ENCODE peak calls at places on chromosomes 7 and 10, in five cellular contexts. K is naive thymus-derived CD4-positive, alpha-beta T cell; P is A549; Y is heart left ventricle; J is AG04450. Q is an unnamed sample.

GRCh38 chr7:74306737-74307469 is 17.7 kb downstream of the CLIP2 start:
- DNase-seq in J (no peak), P (no peak), Y (peak), K (no peak), Q (no peak)

GRCh38 chr7:88480901-88481300 is 174.2 kb upstream of the STEAP4 start:
- DNase-seq in Y (no peak), P (no peak), K (no peak), J (no peak), Q (peak)

GRCh38 chr10:125742465-125742864 is 23.0 kb downstream of the EDRF1 start:
- DNase-seq in K (no peak), J (no peak), Y (no peak), P (no peak), Q (no peak)

GRCh38 chr10:34808789-34809745 is 6.0 kb downstream of the PARD3 start:
- DNase-seq in J (no peak), Y (no peak), K (no peak), P (no peak), Q (no peak)

GRCh38 chr7:140348161-140348849 is 50.0 kb downstream of the SLC37A3 start:
- DNase-seq in P (no peak), K (no peak), Y (no peak), J (peak), Q (no peak)

GRCh38 chr7:80581472-80581871 is 57.0 kb upstream of the CD36 start:
- DNase-seq in Y (peak), P (no peak), J (no peak), K (no peak), Q (peak)

GRCh38 chr10:77919713-77920108 is 6.8 kb downstream of the DLG5 start:
- DNase-seq in P (peak), J (peak), K (no peak), Y (no peak), Q (no peak)

GRCh38 chr7:63113713-63114285 is 884.9 kb upstream of the ZNF722 start:
- DNase-seq in P (no peak), J (no peak), K (no peak), Y (no peak), Q (no peak)

GRCh38 chr10:28661035-28661434 is 16.3 kb upstream of the BAMBI start:
- DNase-seq in Y (no peak), P (no peak), J (peak), K (no peak), Q (no peak)

GRCh38 chr7:2016761-2017482 is 215.8 kb downstream of the MAD1L1 start:
- DNase-seq in J (no peak), Y (no peak), K (no peak), P (no peak), Q (no peak)

GRCh38 chr10:46284286-46285229 is 2.2 kb upstream of the ANTXRL start:
- DNase-seq in J (no peak), Y (peak), K (peak), P (peak), Q (no peak)

GRCh38 chr7:2729893-2730716 is 42.1 kb downstream of the AMZ1 start:
- DNase-seq in Y (peak), K (no peak), J (no peak), P (no peak), Q (no peak)

GRCh38 chr7:105756402-105756801 is 120.0 kb downstream of the ATXN7L1 start:
- DNase-seq in J (no peak), K (no peak), P (no peak), Y (no peak), Q (no peak)

GRCh38 chr10:5614081-5614721 is 52.2 kb downstream of the ASB13 start:
- DNase-seq in K (no peak), Y (no peak), P (no peak), J (no peak), Q (no peak)

DNA sequence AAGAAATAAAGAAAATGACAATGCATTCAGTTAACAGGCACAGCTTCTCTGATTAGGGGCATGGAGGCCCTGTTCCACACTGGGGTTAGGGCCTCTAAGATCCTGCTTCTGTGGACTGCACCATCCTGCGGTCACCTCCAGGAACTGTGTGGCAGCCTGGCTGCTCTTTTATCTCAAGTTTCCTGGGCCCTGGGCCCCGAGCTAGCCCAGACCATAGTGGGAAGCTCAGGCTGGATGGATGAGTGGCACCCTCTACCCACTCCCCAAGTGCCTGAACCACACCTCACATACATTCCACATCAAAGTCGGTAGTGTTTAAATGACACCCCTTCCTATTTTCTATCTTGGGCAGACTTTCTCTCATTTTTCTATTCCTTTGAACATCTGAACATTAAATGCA is 461.5 kb upstream of the MKI67 start:
- DNase-seq in Y (no peak), J (no peak), P (no peak), K (no peak), Q (no peak)
- H3K4me3 ChIP-seq in Y (no peak), J (no peak), P (no peak), K (no peak), Q (no peak)

DNA sequence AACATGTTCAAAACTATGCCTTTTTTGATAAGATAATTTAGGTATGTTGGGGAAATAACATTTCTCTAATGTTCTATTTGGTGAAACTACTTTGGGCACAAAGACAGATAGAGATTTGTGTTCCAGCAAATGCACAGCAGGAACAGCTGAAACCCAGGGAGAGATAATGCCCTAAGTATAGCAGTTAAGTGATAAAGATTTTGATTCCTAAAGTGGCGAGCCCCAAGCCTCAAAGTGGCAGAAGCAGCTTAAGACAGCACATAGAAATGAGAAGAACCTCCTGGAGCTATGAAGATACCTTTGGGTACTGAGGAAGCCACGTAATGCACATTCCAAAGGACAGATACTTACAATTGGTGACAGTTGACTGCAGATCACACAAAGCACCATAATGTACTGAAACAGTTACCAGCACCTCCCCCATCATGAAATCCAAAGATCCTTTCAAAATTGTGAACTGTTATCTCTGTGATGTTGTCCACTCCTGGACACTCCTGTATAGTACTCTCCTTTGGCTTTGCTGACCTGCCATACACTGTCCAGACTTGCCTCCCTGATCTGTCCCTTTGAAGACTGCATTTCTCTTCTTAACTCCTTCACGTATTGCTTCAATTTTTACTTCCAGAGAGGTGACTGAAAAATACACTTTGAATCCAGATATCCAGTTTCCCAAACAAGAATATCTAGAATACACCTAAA is 62.9 kb downstream of the CHRM2 start:
- DNase-seq in J (no peak), P (no peak), Y (no peak), K (no peak), Q (no peak)
- H3K4me3 ChIP-seq in J (no peak), P (no peak), Y (no peak), K (no peak), Q (no peak)

DNA sequence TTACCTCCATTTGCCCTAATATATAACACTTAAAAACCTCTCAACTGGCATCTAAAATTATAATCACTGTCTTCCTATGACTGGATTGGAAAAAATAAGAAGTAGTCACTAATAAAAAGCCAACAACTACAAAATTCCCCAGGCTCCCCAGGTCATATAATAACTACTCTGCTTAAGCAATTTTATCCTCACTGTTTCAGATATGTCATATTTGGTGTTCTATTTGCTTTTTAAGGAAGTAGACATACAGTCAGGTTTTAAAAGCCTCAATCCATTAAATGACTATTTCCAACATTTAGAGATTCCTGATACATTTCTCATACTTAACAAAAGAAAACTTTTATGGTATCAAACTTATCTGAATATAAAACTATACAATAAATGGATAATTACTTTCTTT is 2.4 kb downstream of the H2AZ2 start:
- DNase-seq in Y (no peak), J (no peak), K (no peak), P (no peak), Q (no peak)
- H3K4me3 ChIP-seq in Y (peak), J (no peak), K (no peak), P (no peak), Q (no peak)

GRCh38 chr10:132452651-132453469 is 55.9 kb downstream of the PWWP2B start:
- DNase-seq in K (peak), P (peak), J (peak), Y (peak), Q (peak)

GRCh38 chr10:132451506-132452215 is 54.7 kb downstream of the PWWP2B start:
- DNase-seq in K (no peak), P (no peak), J (no peak), Y (peak), Q (no peak)

GRCh38 chr10:132452216-132452650 is 55.2 kb downstream of the PWWP2B start:
- DNase-seq in J (no peak), K (no peak), P (no peak), Y (peak), Q (no peak)

GRCh38 chr10:132454296-132455198 is 57.5 kb downstream of the PWWP2B start:
- DNase-seq in Y (peak), J (no peak), K (no peak), P (no peak), Q (no peak)

GRCh38 chr10:132453470-132453861 is 56.5 kb downstream of the PWWP2B start:
- DNase-seq in K (no peak), Y (peak), P (no peak), J (no peak), Q (no peak)
- H3K4me3 ChIP-seq in K (no peak), Y (peak), P (peak), J (peak), Q (peak)

GRCh38 chr10:101070098-101070497 is 8.3 kb downstream of the KAZALD1 start:
- DNase-seq in P (no peak), K (no peak), J (no peak), Y (no peak), Q (no peak)

GRCh38 chr10:101071266-101071884 is 9.6 kb downstream of the KAZALD1 start:
- DNase-seq in K (no peak), P (no peak), Y (peak), J (no peak), Q (no peak)

GRCh38 chr10:101073631-101074030 is 11.8 kb downstream of the KAZALD1 start:
- DNase-seq in Y (no peak), P (no peak), K (no peak), J (no peak), Q (no peak)

GRCh38 chr10:101071885-101072433 is 10.2 kb downstream of the KAZALD1 start:
- DNase-seq in Y (no peak), J (no peak), K (no peak), P (no peak), Q (no peak)

GRCh38 chr10:101072923-101073322 is 11.1 kb downstream of the KAZALD1 start:
- DNase-seq in K (no peak), J (no peak), Y (no peak), P (no peak), Q (no peak)
- H3K4me3 ChIP-seq in K (no peak), J (no peak), Y (no peak), P (no peak), Q (no peak)

GRCh38 chr7:233456-234035 is 41.2 kb downstream of the FAM20C start:
- DNase-seq in P (no peak), Y (peak), K (no peak), J (no peak), Q (no peak)

GRCh38 chr7:232571-233455 is 40.4 kb downstream of the FAM20C start:
- DNase-seq in P (no peak), J (no peak), K (no peak), Y (no peak), Q (no peak)

GRCh38 chr7:235576-236395 is 43.4 kb downstream of the FAM20C start:
- DNase-seq in Y (peak), K (no peak), P (no peak), J (no peak), Q (no peak)

GRCh38 chr7:234712-235553 is 42.6 kb downstream of the FAM20C start:
- DNase-seq in J (peak), P (peak), Y (peak), K (no peak), Q (no peak)

GRCh38 chr7:234041-234711 is 41.8 kb downstream of the FAM20C start:
- DNase-seq in J (no peak), Y (peak), K (no peak), P (no peak), Q (no peak)
- H3K4me3 ChIP-seq in J (peak), Y (peak), K (no peak), P (no peak), Q (no peak)

DNA sequence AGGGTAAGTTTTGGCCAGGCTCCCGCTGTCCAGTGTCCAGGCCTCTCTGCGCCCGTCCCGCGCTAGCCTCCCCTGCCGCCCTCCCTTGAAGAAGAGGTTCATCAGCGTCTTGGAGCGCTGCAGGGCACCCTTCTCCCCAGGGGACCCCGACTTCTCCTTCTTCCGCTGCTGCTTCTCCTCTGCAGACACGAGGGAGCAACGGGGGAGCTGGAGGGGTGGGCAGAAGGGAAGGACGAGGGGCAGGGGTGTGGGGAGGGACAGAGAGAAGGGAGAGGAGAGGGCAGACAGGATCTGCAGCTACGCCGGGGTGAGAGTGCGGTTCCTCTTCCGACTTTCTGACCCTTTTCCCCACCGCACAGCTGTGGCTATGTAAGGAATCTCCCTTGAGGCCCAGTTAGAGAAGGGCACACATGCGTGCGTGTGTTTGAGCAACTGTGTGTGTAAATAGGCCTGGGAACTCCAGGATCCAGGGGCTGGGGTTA is 12.8 kb downstream of the PDZD7 start:
- DNase-seq in J (no peak), P (no peak), Y (no peak), K (no peak), Q (no peak)
- H3K4me3 ChIP-seq in J (no peak), P (no peak), Y (no peak), K (no peak), Q (no peak)

GRCh38 chr10:130740788-130741785 is 570.4 kb downstream of the TCERG1L start:
- DNase-seq in Y (no peak), K (no peak), P (no peak), J (no peak), Q (no peak)

GRCh38 chr10:130741901-130742625 is 569.5 kb downstream of the TCERG1L start:
- DNase-seq in K (no peak), P (no peak), Y (no peak), J (no peak), Q (no peak)

GRCh38 chr10:130743751-130744191 is 567.8 kb downstream of the TCERG1L start:
- DNase-seq in J (no peak), K (no peak), P (no peak), Y (no peak), Q (no peak)

GRCh38 chr10:130744631-130745030 is 566.9 kb downstream of the TCERG1L start:
- DNase-seq in J (no peak), K (no peak), Y (no peak), P (no peak), Q (no peak)

DNA sequence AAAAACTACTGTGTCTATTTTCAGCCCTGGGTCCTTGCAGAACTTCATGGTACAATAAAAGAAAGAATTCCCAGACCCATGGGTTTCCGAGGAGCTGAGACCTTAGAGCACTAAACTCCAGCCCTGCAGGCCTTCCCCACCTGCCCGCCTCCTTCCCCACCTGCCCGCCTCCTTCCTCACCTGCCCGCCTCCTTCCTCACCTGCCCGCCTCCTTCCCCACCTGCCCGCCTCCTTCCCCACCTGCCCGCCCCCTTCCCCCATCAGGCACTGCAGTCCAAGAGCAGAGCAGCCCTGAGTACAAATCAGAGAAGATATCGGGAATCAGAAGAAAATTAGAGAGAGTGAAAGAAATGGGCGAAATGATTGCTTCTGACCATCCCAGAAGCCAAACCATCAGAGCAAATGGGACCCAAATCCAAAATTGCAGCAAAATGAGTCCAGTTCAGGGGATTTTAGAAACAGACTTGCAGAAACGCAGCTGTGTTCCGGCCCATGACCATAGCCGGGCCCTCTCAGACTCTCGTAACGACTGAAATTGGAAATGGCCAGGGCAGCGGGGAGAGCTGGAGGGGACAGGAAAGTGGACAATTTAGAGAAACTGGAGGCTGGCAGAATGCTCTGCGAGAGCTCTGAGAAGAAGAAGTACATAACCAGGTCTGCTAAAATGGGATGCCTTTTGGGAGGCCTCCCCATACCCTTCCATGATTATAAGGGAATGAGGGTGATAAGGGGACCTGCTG is 568.4 kb downstream of the TCERG1L start:
- DNase-seq in J (no peak), Y (no peak), K (no peak), P (no peak), Q (no peak)
- H3K4me3 ChIP-seq in J (no peak), Y (no peak), K (no peak), P (no peak), Q (no peak)

GRCh38 chr10:62336404-62336803 is 37.8 kb upstream of the ZNF365 start:
- DNase-seq in K (no peak), P (no peak), Y (no peak), J (no peak), Q (no peak)
- H3K4me3 ChIP-seq in K (no peak), P (no peak), Y (no peak), J (no peak), Q (no peak)

GRCh38 chr7:44749992-44750391 is 1.3 kb downstream of the ZMIZ2 start:
- DNase-seq in J (no peak), Y (no peak), P (no peak), K (no peak), Q (no peak)
- H3K4me3 ChIP-seq in J (peak), Y (peak), P (peak), K (peak), Q (peak)